ENCODE peak calls at places on chromosomes 2 and 18, in six cellular contexts. One of them, this sample, is unnamed.

GRCh38 chr2:19664651-19665050 is 237.1 kb downstream of the TTC32 start:
- DNase-seq in hepatocyte: no peak
- DNase-seq in MM.1S: no peak
- DNase-seq in PC-3: peak; percentile 31
- DNase-seq in HCT116: no peak
- DNase-seq in GM23338: no peak
- DNase-seq in this sample: peak; percentile 10

GRCh38 chr2:20609349-20609994 is 41.4 kb downstream of the HS1BP3 start:
- DNase-seq in GM23338: no peak
- DNase-seq in PC-3: peak; percentile 74
- DNase-seq in HCT116: no peak
- DNase-seq in hepatocyte: peak; percentile 62
- DNase-seq in MM.1S: no peak
- DNase-seq in this sample: no peak

GRCh38 chr2:105377871-105378270 is 21.0 kb downstream of the FHL2 start:
- DNase-seq in MM.1S: no peak
- DNase-seq in PC-3: no peak
- DNase-seq in HCT116: no peak
- DNase-seq in hepatocyte: no peak
- DNase-seq in GM23338: no peak
- DNase-seq in this sample: no peak

GRCh38 chr18:29191263-29191662 is 1014.3 kb upstream of the CDH2 start:
- DNase-seq in GM23338: peak; percentile 56
- DNase-seq in HCT116: no peak
- DNase-seq in MM.1S: no peak
- DNase-seq in hepatocyte: no peak
- DNase-seq in PC-3: peak; percentile 44
- DNase-seq in this sample: peak; percentile 12

GRCh38 chr18:79373736-79374135 is 22.0 kb upstream of the NFATC1 start:
- DNase-seq in PC-3: no peak
- DNase-seq in MM.1S: no peak
- DNase-seq in GM23338: no peak
- DNase-seq in hepatocyte: no peak
- DNase-seq in HCT116: no peak
- DNase-seq in this sample: no peak

GRCh38 chr18:29161429-29161828 is 984.5 kb upstream of the CDH2 start:
- DNase-seq in HCT116: no peak
- DNase-seq in GM23338: no peak
- DNase-seq in PC-3: peak; percentile 55
- DNase-seq in hepatocyte: no peak
- DNase-seq in MM.1S: no peak
- DNase-seq in this sample: no peak

GRCh38 chr2:26845021-26845420 is 2.9 kb upstream of the DPYSL5 start:
- DNase-seq in hepatocyte: no peak
- DNase-seq in MM.1S: no peak
- DNase-seq in HCT116: no peak
- DNase-seq in PC-3: no peak
- DNase-seq in GM23338: no peak
- DNase-seq in this sample: no peak

GRCh38 chr2:3082705-3083104 is 294.9 kb downstream of the EIPR1 start:
- DNase-seq in MM.1S: no peak
- DNase-seq in HCT116: no peak
- DNase-seq in GM23338: no peak
- DNase-seq in PC-3: no peak
- DNase-seq in hepatocyte: no peak
- DNase-seq in this sample: no peak

GRCh38 chr2:126720647-126721046 is 64.7 kb downstream of the GYPC start:
- DNase-seq in HCT116: no peak
- DNase-seq in PC-3: no peak
- DNase-seq in GM23338: no peak
- DNase-seq in hepatocyte: no peak
- DNase-seq in MM.1S: no peak
- DNase-seq in this sample: no peak

GRCh38 chr2:236656166-236656565 is 86.5 kb downstream of the ACKR3 start:
- DNase-seq in GM23338: no peak
- DNase-seq in HCT116: no peak
- DNase-seq in MM.1S: no peak
- DNase-seq in PC-3: no peak
- DNase-seq in hepatocyte: no peak
- DNase-seq in this sample: no peak

GRCh38 chr18:9817286-9817685 is 68.5 kb upstream of the TXNDC2 start:
- DNase-seq in MM.1S: no peak
- DNase-seq in HCT116: no peak
- DNase-seq in PC-3: no peak
- DNase-seq in hepatocyte: no peak
- DNase-seq in GM23338: no peak
- DNase-seq in this sample: no peak

GRCh38 chr2:179671314-179671713 is 190.1 kb downstream of the ZNF385B start:
- DNase-seq in hepatocyte: no peak
- DNase-seq in PC-3: peak; percentile 67
- DNase-seq in MM.1S: no peak
- DNase-seq in HCT116: no peak
- DNase-seq in GM23338: no peak
- DNase-seq in this sample: no peak

GRCh38 chr2:193556766-193557470 is 1362.2 kb upstream of the TMEFF2 start:
- DNase-seq in MM.1S: no peak
- DNase-seq in GM23338: no peak
- DNase-seq in PC-3: peak; percentile 64
- DNase-seq in HCT116: no peak
- DNase-seq in hepatocyte: no peak
- DNase-seq in this sample: no peak

GRCh38 chr2:35454966-35455638 is 900.5 kb upstream of the CRIM1 start:
- DNase-seq in PC-3: peak; percentile 43
- DNase-seq in GM23338: peak; percentile 61
- DNase-seq in hepatocyte: no peak
- DNase-seq in MM.1S: no peak
- DNase-seq in HCT116: peak; percentile 2
- DNase-seq in this sample: no peak

GRCh38 chr2:12501469-12502147 is 215.1 kb upstream of the TRIB2 start:
- DNase-seq in HCT116: no peak
- DNase-seq in hepatocyte: no peak
- DNase-seq in MM.1S: peak; percentile 68
- DNase-seq in PC-3: peak; percentile 27
- DNase-seq in GM23338: no peak
- DNase-seq in this sample: no peak

GRCh38 chr2:112640800-112641675 is 4.7 kb upstream of the SLC20A1 start:
- DNase-seq in hepatocyte: no peak
- DNase-seq in MM.1S: no peak
- DNase-seq in HCT116: no peak
- DNase-seq in GM23338: no peak
- DNase-seq in PC-3: peak; percentile 91
- DNase-seq in this sample: no peak

GRCh38 chr2:142533083-142533482 is 344.4 kb upstream of the KYNU start:
- DNase-seq in HCT116: no peak
- DNase-seq in hepatocyte: no peak
- DNase-seq in MM.1S: no peak
- DNase-seq in PC-3: no peak
- DNase-seq in GM23338: no peak
- DNase-seq in this sample: no peak

GRCh38 chr2:150011336-150011735 is 423.8 kb upstream of the MMADHC start:
- DNase-seq in PC-3: no peak
- DNase-seq in HCT116: no peak
- DNase-seq in GM23338: no peak
- DNase-seq in MM.1S: no peak
- DNase-seq in hepatocyte: no peak
- DNase-seq in this sample: no peak

GRCh38 chr18:63848159-63848558 is 39.3 kb upstream of the SERPINB2 start:
- DNase-seq in hepatocyte: peak; percentile 65
- DNase-seq in HCT116: peak; percentile 66
- DNase-seq in PC-3: peak; percentile 84
- DNase-seq in GM23338: peak; percentile 77
- DNase-seq in MM.1S: peak; percentile 74
- DNase-seq in this sample: peak; percentile 66

GRCh38 chr2:127053731-127054603 is 53.0 kb downstream of the BIN1 start:
- DNase-seq in GM23338: no peak
- DNase-seq in PC-3: no peak
- DNase-seq in MM.1S: no peak
- DNase-seq in hepatocyte: peak; percentile 56
- DNase-seq in HCT116: no peak
- DNase-seq in this sample: no peak

GRCh38 chr18:78768655-78769501 is 210.7 kb upstream of the SALL3 start:
- DNase-seq in HCT116: no peak
- DNase-seq in GM23338: no peak
- DNase-seq in PC-3: no peak
- DNase-seq in hepatocyte: no peak
- DNase-seq in MM.1S: no peak
- DNase-seq in this sample: no peak

GRCh38 chr18:36652503-36652902 is 176.3 kb downstream of the TPGS2 start:
- DNase-seq in PC-3: no peak
- DNase-seq in HCT116: no peak
- DNase-seq in GM23338: no peak
- DNase-seq in MM.1S: no peak
- DNase-seq in hepatocyte: no peak
- DNase-seq in this sample: no peak

GRCh38 chr2:212392544-212392943 is 146.1 kb downstream of the ERBB4 start:
- DNase-seq in PC-3: no peak
- DNase-seq in MM.1S: no peak
- DNase-seq in HCT116: no peak
- DNase-seq in hepatocyte: no peak
- DNase-seq in GM23338: no peak
- DNase-seq in this sample: no peak

GRCh38 chr2:144330951-144331651 is 188.8 kb downstream of the ZEB2 start:
- DNase-seq in PC-3: peak; percentile 17
- DNase-seq in HCT116: no peak
- DNase-seq in hepatocyte: peak; percentile 16
- DNase-seq in GM23338: peak; percentile 26
- DNase-seq in MM.1S: peak; percentile 21
- DNase-seq in this sample: no peak

GRCh38 chr2:20355131-20355530 is 4.5 kb upstream of the PUM2 start:
- DNase-seq in MM.1S: no peak
- DNase-seq in HCT116: no peak
- DNase-seq in hepatocyte: no peak
- DNase-seq in PC-3: no peak
- DNase-seq in GM23338: no peak
- DNase-seq in this sample: no peak

GRCh38 chr2:101262142-101262541 is 9.5 kb downstream of the CNOT11 start:
- DNase-seq in PC-3: no peak
- DNase-seq in MM.1S: no peak
- DNase-seq in GM23338: no peak
- DNase-seq in HCT116: no peak
- DNase-seq in hepatocyte: no peak
- DNase-seq in this sample: no peak

DNA sequence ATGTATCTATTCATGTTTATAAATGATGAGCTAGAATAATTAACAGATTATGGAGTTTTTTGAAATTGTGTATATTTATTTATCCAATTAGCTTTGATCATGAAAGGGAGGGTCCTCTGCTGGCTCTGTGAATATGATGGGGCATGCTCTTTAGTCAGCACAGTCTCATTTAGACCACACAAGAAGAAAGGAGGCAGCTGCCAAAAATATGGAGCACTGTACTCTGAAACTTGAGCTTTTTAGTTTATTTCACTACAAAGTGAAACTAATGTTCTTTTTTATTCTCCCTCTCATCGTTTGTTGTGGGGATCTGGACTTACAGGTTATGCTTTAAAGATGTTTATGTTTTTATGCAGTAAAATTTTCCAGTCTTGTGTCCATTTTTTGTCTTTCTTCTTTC is 266.9 kb upstream of the GULP1 start:
- DNase-seq in PC-3: no peak
- DNase-seq in HCT116: no peak
- DNase-seq in MM.1S: no peak
- DNase-seq in hepatocyte: no peak
- DNase-seq in GM23338: no peak
- DNase-seq in this sample: no peak
- TF ChIP-seq EZH2phosphoT487 in PC-3: no peak
- TF ChIP-seq EZH2phosphoT487 in HCT116: no peak
- TF ChIP-seq EZH2phosphoT487 in MM.1S: no peak
- TF ChIP-seq EZH2phosphoT487 in hepatocyte: no peak
- TF ChIP-seq EZH2phosphoT487 in GM23338: no peak
- TF ChIP-seq EZH2phosphoT487 in this sample: no peak

GRCh38 chr2:148867079-148867769 is 7.8 kb upstream of the KIF5C start:
- DNase-seq in GM23338: peak; percentile 22
- DNase-seq in HCT116: no peak
- DNase-seq in MM.1S: no peak
- DNase-seq in PC-3: no peak
- DNase-seq in hepatocyte: no peak
- DNase-seq in this sample: no peak
- TF ChIP-seq CTCF in GM23338: no peak
- TF ChIP-seq CTCF in HCT116: no peak
- TF ChIP-seq CTCF in MM.1S: no peak
- TF ChIP-seq CTCF in PC-3: no peak
- TF ChIP-seq CTCF in hepatocyte: no peak
- TF ChIP-seq CTCF in this sample: no peak

DNA sequence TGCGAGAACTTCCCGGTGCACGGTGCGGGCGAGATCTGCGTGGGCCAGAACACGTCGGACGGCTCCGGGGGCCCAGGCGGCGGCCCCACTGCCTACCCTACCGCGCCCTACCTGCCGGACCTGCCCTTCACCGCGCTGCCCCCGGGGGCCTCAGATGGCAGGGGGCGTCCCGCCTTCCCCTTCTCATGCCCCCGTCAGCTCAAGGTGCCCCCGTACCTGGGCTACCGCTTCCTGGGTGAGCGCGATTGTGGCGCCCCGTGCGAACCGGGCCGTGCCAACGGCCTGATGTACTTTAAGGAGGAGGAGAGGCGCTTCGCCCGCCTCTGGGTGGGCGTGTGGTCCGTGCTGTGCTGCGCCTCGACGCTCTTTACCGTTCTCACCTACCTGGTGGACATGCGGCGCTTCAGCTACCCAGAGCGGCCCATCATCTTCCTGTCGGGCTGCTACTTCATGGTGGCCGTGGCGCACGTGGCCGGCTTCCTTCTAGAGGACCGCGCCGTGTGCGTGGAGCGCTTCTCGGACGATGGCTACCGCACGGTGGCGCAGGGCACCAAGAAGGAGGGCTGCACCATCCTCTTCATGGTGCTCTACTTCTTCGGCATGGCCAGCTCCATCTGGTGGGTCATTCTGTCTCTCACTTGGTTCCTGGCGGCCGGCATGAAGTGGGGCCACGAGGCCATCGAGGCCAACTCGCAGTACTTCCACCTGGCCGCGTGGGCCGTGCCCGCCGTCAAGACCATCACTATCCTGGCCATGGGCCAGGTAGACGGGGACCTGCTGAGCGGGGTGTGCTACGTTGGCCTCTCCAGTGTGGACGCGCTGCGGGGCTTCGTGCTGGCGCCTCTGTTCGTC is 1.7 kb downstream of the FZD7 start:
- DNase-seq in MM.1S: no peak
- DNase-seq in PC-3: no peak
- DNase-seq in HCT116: no peak
- DNase-seq in GM23338: peak; percentile 64
- DNase-seq in hepatocyte: peak; percentile 83
- DNase-seq in this sample: peak; percentile 85
- TF ChIP-seq EZH2 in MM.1S: no peak
- TF ChIP-seq EZH2 in PC-3: no peak
- TF ChIP-seq EZH2 in HCT116: no peak
- TF ChIP-seq EZH2 in GM23338: no peak
- TF ChIP-seq EZH2 in hepatocyte: no peak
- TF ChIP-seq EZH2 in this sample: peak; percentile 20

DNA sequence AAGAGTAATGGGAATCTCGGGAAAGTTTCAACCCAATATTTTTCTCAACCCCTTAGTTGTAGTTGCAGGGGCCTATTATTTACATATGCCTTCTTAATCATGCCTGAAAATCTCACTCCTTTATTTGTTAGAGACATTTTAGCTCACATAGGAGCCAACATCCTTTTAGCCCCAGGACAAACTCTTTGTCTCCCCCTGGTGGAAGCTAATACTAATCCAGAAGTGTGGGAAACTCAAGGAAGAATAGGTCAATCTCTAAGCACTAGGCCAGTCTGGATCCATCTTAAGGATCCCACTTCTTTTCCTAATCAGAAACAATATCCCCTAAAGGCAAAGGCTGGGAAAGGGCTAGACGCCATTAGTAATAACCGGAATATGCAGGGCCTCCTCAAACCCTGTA is 550.9 kb upstream of the PKDCC start:
- DNase-seq in hepatocyte: no peak
- DNase-seq in PC-3: peak; percentile 2
- DNase-seq in HCT116: no peak
- DNase-seq in MM.1S: peak; percentile 41
- DNase-seq in GM23338: no peak
- DNase-seq in this sample: no peak
- TF ChIP-seq EZH2phosphoT487 in hepatocyte: no peak
- TF ChIP-seq EZH2phosphoT487 in PC-3: no peak
- TF ChIP-seq EZH2phosphoT487 in HCT116: no peak
- TF ChIP-seq EZH2phosphoT487 in MM.1S: no peak
- TF ChIP-seq EZH2phosphoT487 in GM23338: no peak
- TF ChIP-seq EZH2phosphoT487 in this sample: no peak

This sample was measured in neural progenitor cell.